ENCODE peak calls at places on chromosomes 11 and 22, in five cellular contexts. O is brain microvascular endothelial cell, H is pancreas, J is AG09309, R is fibroblast of lung. B is an unnamed sample.

GRCh38 chr11:125382211-125382807 is 113.8 kb downstream of the FEZ1 start:
- DNase-seq in O (no peak), H (no peak), J (no peak), R (no peak), B (no peak)

GRCh38 chr11:35859311-35859710 is 84.6 kb upstream of the LDLRAD3 start:
- DNase-seq in O (peak), H (no peak), J (no peak), R (peak), B (no peak)

GRCh38 chr11:66022401-66023185 is 3.7 kb downstream of the CATSPER1 start:
- DNase-seq in O (peak), H (peak), J (no peak), R (peak), B (no peak)

GRCh38 chr11:45872513-45873356 is 12.7 kb upstream of the MAPK8IP1 start:
- DNase-seq in O (peak), H (no peak), J (peak), R (peak), B (no peak)

GRCh38 chr22:38733329-38734202 is 22.2 kb downstream of the SUN2 start:
- DNase-seq in O (no peak), H (peak), J (no peak), R (peak), B (peak)

GRCh38 chr11:126193038-126193478 is 18.4 kb downstream of the RPUSD4 start:
- DNase-seq in O (no peak), H (peak), J (no peak), R (no peak), B (no peak)

GRCh38 chr11:110323786-110324185 is 27.4 kb upstream of the RDX start:
- DNase-seq in O (no peak), H (no peak), J (no peak), R (no peak), B (no peak)

GRCh38 chr11:72578991-72579815 is 95.0 kb downstream of the PDE2A start:
- DNase-seq in O (no peak), H (peak), J (no peak), R (no peak), B (no peak)

GRCh38 chr22:37369536-37369935 is 57.7 kb downstream of the ELFN2 start:
- DNase-seq in O (no peak), H (no peak), J (no peak), R (no peak), B (no peak)

GRCh38 chr11:123505546-123506299 is 75.7 kb downstream of the GRAMD1B start:
- DNase-seq in O (no peak), H (no peak), J (no peak), R (no peak), B (no peak)

GRCh38 chr11:46121328-46121723 is at the start of gene PHF21A:
- DNase-seq in O (peak), H (peak), J (peak), R (peak), B (peak)

GRCh38 chr11:27028653-27029052 is 12.0 kb upstream of the BBOX1 start:
- DNase-seq in O (no peak), H (no peak), J (no peak), R (peak), B (no peak)

GRCh38 chr22:19210188-19210587 is 31.7 kb upstream of the SLC25A1 start:
- DNase-seq in O (no peak), H (no peak), J (no peak), R (no peak), B (no peak)

GRCh38 chr11:8784936-8785335 is 102.3 kb downstream of the RPL27A start:
- DNase-seq in O (no peak), H (no peak), J (no peak), R (no peak), B (no peak)

GRCh38 chr11:8786933-8787332 is 104.3 kb downstream of the RPL27A start:
- DNase-seq in O (no peak), H (no peak), J (no peak), R (peak), B (no peak)

GRCh38 chr11:8787372-8787771 is 104.8 kb downstream of the RPL27A start:
- DNase-seq in O (no peak), H (no peak), J (no peak), R (peak), B (no peak)

GRCh38 chr11:8785998-8786397 is 103.4 kb downstream of the RPL27A start:
- DNase-seq in O (no peak), H (no peak), J (no peak), R (no peak), B (no peak)

DNA sequence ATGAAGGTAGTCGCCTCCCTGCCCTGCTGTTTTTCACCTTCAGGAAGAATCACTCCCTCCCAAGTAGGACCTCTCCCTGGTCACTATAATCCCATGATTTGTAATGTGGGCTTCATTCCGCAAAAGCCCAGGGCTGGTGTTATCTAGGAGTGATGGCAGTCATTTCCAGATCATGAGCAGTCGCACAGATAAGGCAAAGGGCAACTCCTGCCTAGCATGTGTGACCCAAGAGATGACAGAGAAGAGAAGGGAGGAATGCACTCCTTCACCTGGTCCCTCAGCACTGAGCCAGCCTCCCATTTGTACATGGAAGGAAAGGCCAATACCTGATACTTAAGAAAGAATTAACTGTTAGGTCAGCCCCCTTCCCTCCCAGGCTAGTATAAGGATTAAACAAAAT is 102.9 kb downstream of the RPL27A start:
- DNase-seq in O (no peak), H (no peak), J (no peak), R (no peak), B (no peak)
- TF ChIP-seq CTCF in O (no peak), H (no peak), J (no peak), R (no peak), B (no peak)

DNA sequence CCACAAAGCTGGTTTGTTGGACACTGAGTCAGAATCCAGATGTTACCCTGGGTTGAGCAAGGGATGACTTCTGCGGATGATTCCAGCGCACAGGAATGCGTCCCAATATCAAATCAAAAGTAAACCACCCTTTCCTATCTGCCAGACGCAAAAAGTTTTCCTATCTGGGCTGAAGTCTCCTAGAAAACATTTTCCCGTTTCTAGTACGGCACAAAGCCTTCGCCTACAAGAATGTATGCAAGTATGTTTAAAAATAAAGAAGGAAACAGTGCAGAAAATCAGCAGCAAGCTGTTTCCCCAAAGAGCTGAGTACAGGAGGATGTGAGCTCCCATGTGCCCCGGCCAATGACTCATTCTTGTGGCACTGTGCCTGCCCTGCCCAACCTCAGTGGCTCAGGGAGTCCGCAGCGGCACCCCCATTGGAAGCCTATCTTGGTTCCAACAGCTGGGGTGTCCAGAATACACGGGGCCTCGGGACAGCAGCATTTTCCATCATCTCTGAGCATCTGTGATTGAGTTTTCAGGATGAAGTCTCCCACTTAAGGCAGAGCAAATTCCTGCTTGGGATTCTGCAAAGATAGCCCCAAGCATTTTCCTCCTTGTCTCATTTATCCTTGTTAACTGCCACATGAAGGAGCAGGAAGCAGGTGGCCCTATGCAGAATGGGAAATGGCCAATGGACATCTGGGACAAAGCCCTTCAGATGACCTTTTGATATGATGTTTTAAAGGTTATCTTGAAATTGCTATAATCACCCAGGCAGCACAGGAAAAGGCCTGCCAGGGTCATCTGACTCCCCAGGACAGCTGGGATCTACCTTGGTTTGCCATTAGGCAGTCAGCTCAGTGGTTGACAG is 17.5 kb downstream of the KCNJ5 start:
- DNase-seq in O (peak), H (no peak), J (peak), R (peak), B (no peak)
- H3K4me3 ChIP-seq in O (no peak), H (no peak), J (no peak), R (peak), B (no peak)

DNA sequence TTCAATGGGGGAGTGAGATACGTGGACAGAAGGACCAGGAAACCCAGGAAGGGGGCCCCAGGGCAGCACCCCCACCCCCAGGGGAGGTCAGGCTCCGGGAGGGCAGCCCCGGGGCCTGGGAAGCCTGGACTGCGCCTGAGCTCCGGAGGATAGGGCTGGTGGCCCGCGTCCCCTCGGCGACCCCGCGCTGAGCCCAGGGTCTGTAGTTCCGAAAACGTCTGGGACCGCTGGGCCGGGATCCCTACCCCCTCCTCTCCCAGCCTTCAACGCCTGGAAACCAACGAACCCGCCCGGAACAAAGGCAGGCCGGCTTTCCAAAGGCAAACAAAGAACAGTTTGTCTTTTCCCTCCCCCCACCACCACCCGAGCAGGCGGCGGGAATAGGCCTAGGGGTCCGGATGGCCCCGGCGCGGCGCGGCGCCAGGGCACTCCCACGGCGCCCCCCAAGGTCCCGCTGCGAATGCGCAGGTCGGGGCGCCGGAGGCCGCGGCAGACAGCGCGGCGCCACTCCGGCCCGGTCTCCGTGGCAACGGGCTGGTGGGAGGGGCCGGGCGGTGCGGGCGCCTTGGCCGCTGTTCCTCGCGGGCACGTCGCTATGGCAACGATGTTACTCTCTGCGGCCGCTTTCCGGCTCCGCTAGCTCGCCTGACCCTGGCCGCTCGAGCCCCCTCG is 58.5 kb downstream of the IGLL1 start:
- DNase-seq in O (peak), H (peak), J (peak), R (peak), B (peak)
- TF ChIP-seq CTCF in O (no peak), H (no peak), J (no peak), R (no peak), B (no peak)

DNA sequence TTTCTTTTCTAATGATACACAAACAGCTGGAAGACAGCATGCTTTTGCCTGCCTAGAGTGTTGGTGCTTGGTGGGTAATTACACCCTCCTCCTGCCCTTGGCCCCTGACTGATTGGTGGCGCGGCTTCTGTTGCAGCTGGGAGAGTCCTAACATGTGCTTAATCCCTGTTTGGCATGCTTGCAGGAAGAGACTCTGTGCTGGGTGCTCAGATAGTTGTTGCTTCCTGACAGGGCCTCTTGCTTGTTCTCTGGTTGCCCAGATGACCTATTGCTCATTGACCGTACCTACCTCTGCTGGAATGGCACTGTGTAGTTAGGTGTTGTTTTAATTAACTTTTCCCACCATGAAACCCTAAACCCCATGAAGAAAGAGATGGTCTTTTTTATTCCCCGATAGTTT is 107.0 kb upstream of the SORL1-AS1 start:
- DNase-seq in O (no peak), H (no peak), J (no peak), R (no peak), B (no peak)
- H3K4me3 ChIP-seq in O (no peak), H (no peak), J (no peak), R (no peak), B (no peak)

DNA sequence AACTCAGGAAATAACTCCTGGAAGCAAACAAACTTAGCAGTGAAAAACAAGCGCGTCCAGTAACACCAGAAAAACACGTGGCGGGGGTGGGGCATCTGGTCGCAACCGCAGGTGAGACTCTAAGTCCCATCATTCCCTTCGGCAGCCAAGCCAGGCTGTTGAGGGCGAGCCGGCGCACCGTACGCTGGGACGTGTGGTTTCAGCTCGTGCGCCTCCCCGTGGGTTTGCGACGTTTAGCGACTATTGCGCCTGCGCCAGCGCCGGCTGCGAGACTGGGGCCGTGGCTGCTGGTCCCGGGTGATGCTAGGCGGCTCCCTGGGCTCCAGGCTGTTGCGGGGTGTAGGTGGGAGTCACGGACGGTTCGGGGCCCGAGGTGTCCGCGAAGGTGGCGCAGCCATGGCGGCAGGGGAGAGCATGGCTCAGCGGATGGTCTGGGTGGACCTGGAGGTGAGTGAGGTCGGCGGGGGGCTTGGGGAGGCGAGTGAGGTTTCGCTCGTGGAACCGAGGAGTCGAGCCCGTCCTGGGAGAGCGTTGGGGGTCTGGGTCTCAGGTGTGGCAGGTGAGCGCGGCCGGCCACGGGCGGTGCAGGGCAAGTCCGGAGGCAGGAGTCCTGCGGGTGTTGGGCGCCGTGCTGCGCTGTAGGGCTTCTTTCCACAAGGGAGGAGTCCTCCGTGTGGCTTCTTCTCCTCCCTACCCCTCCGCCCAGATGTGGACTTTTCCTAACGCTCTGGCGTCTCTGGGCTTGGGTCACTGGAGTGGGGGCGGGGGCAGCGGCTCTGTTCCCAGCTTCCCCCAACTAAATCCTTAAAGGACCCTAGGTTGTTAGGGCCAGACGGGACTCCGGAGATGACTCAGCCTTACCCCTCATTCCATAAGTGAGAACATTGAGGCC is at the start of gene REXO2:
- DNase-seq in O (peak), H (peak), J (peak), R (peak), B (peak)
- TF ChIP-seq CTCF in O (peak), H (no peak), J (peak), R (peak), B (peak)